ENCODE peak calls at places on chromosomes 16 and 17, in six cellular contexts. One of them, this sample, is unnamed.

GRCh38 chr17:17849863-17850373 is 13.1 kb upstream of the SREBF1 start:
- DNase-seq in tibial artery: peak; percentile 66
- DNase-seq in GM23338: peak; percentile 63
- DNase-seq in thoracic aorta: no peak
- DNase-seq in fibroblast of lung: peak; percentile 57
- DNase-seq in adrenal gland: no peak
- DNase-seq in this sample: peak; percentile 82

GRCh38 chr17:71118039-71118438 is 948.7 kb downstream of the KCNJ2 start:
- DNase-seq in tibial artery: no peak
- DNase-seq in fibroblast of lung: peak; percentile 18
- DNase-seq in thoracic aorta: no peak
- DNase-seq in GM23338: peak; percentile 62
- DNase-seq in adrenal gland: no peak
- DNase-seq in this sample: no peak

GRCh38 chr17:50580636-50581035 is 20.1 kb downstream of the CACNA1G start:
- DNase-seq in thoracic aorta: no peak
- DNase-seq in adrenal gland: no peak
- DNase-seq in GM23338: no peak
- DNase-seq in tibial artery: no peak
- DNase-seq in fibroblast of lung: no peak
- DNase-seq in this sample: no peak

GRCh38 chr16:27729516-27730304 is 179.8 kb downstream of the KATNIP start:
- DNase-seq in fibroblast of lung: peak; percentile 61
- DNase-seq in adrenal gland: no peak
- DNase-seq in GM23338: no peak
- DNase-seq in tibial artery: peak; percentile 44
- DNase-seq in thoracic aorta: no peak
- DNase-seq in this sample: no peak

GRCh38 chr17:72788950-72789585 is 303.4 kb downstream of the SLC39A11 start:
- DNase-seq in tibial artery: no peak
- DNase-seq in thoracic aorta: no peak
- DNase-seq in fibroblast of lung: peak; percentile 39
- DNase-seq in GM23338: peak; percentile 12
- DNase-seq in adrenal gland: no peak
- DNase-seq in this sample: no peak

GRCh38 chr16:66372898-66373155 is 6.3 kb downstream of the CDH5 start:
- DNase-seq in GM23338: no peak
- DNase-seq in thoracic aorta: no peak
- DNase-seq in adrenal gland: no peak
- DNase-seq in fibroblast of lung: no peak
- DNase-seq in tibial artery: no peak
- DNase-seq in this sample: no peak

GRCh38 chr16:85642762-85643281 is 29.7 kb downstream of the GSE1 start:
- DNase-seq in fibroblast of lung: no peak
- DNase-seq in GM23338: no peak
- DNase-seq in tibial artery: no peak
- DNase-seq in thoracic aorta: no peak
- DNase-seq in adrenal gland: no peak
- DNase-seq in this sample: no peak

GRCh38 chr17:1649844-1650409 is at the start of gene RILP:
- DNase-seq in thoracic aorta: no peak
- DNase-seq in tibial artery: peak; percentile 74
- DNase-seq in adrenal gland: peak; percentile 95
- DNase-seq in fibroblast of lung: peak; percentile 42
- DNase-seq in GM23338: peak; percentile 69
- DNase-seq in this sample: peak; percentile 90

GRCh38 chr16:1909661-1910231 is 8.5 kb downstream of the HS3ST6 start:
- DNase-seq in tibial artery: no peak
- DNase-seq in fibroblast of lung: no peak
- DNase-seq in thoracic aorta: no peak
- DNase-seq in GM23338: no peak
- DNase-seq in adrenal gland: no peak
- DNase-seq in this sample: no peak

GRCh38 chr17:78853926-78854394 is 13.3 kb upstream of the USP36 start:
- DNase-seq in tibial artery: no peak
- DNase-seq in adrenal gland: no peak
- DNase-seq in fibroblast of lung: no peak
- DNase-seq in GM23338: no peak
- DNase-seq in thoracic aorta: no peak
- DNase-seq in this sample: no peak

GRCh38 chr17:21291862-21292261 is 7.4 kb downstream of the MAP2K3 start:
- DNase-seq in GM23338: no peak
- DNase-seq in fibroblast of lung: no peak
- DNase-seq in tibial artery: no peak
- DNase-seq in thoracic aorta: no peak
- DNase-seq in adrenal gland: no peak
- DNase-seq in this sample: no peak

GRCh38 chr17:69012895-69013805 is 47.6 kb downstream of the ABCA9 start:
- DNase-seq in adrenal gland: no peak
- DNase-seq in GM23338: no peak
- DNase-seq in thoracic aorta: no peak
- DNase-seq in tibial artery: no peak
- DNase-seq in fibroblast of lung: peak; percentile 4
- DNase-seq in this sample: no peak

GRCh38 chr17:69047368-69048263 is 13.1 kb downstream of the ABCA9 start:
- DNase-seq in adrenal gland: peak; percentile 86
- DNase-seq in fibroblast of lung: peak; percentile 93
- DNase-seq in tibial artery: peak; percentile 62
- DNase-seq in GM23338: no peak
- DNase-seq in thoracic aorta: no peak
- DNase-seq in this sample: peak; percentile 92

GRCh38 chr17:77909236-77909635 is 49.3 kb upstream of the TNRC6C start:
- DNase-seq in adrenal gland: no peak
- DNase-seq in GM23338: no peak
- DNase-seq in fibroblast of lung: no peak
- DNase-seq in thoracic aorta: no peak
- DNase-seq in tibial artery: no peak
- DNase-seq in this sample: peak; percentile 69

GRCh38 chr16:1434644-1435592 is 4.0 kb downstream of the PERCC1 start:
- DNase-seq in adrenal gland: no peak
- DNase-seq in fibroblast of lung: no peak
- DNase-seq in GM23338: no peak
- DNase-seq in tibial artery: no peak
- DNase-seq in thoracic aorta: no peak
- DNase-seq in this sample: no peak

GRCh38 chr16:9860876-9861275 is 321.4 kb downstream of the GRIN2A start:
- DNase-seq in adrenal gland: no peak
- DNase-seq in tibial artery: no peak
- DNase-seq in fibroblast of lung: no peak
- DNase-seq in thoracic aorta: no peak
- DNase-seq in GM23338: no peak
- DNase-seq in this sample: no peak

GRCh38 chr17:50817142-50817751 is 18.1 kb upstream of the WFIKKN2 start:
- DNase-seq in fibroblast of lung: peak; percentile 23
- DNase-seq in adrenal gland: peak; percentile 52
- DNase-seq in thoracic aorta: no peak
- DNase-seq in GM23338: peak; percentile 71
- DNase-seq in tibial artery: no peak
- DNase-seq in this sample: peak; percentile 58

GRCh38 chr16:19517424-19518089 is 4.3 kb downstream of the GDE1 start:
- DNase-seq in tibial artery: no peak
- DNase-seq in thoracic aorta: no peak
- DNase-seq in adrenal gland: no peak
- DNase-seq in fibroblast of lung: peak; percentile 45
- DNase-seq in GM23338: no peak
- DNase-seq in this sample: no peak

GRCh38 chr17:82603981-82604448 is 44.2 kb downstream of the WDR45B start:
- DNase-seq in tibial artery: peak; percentile 73
- DNase-seq in GM23338: no peak
- DNase-seq in thoracic aorta: no peak
- DNase-seq in fibroblast of lung: peak; percentile 45
- DNase-seq in adrenal gland: peak; percentile 66
- DNase-seq in this sample: peak; percentile 73

GRCh38 chr17:7079581-7080444 is at the start of gene CLEC10A:
- DNase-seq in adrenal gland: no peak
- DNase-seq in tibial artery: peak; percentile 57
- DNase-seq in fibroblast of lung: no peak
- DNase-seq in GM23338: no peak
- DNase-seq in thoracic aorta: no peak
- DNase-seq in this sample: peak; percentile 47

GRCh38 chr17:60526726-60527125 is 684 bp upstream of the APPBP2 start:
- DNase-seq in fibroblast of lung: peak; percentile 44
- DNase-seq in adrenal gland: no peak
- DNase-seq in tibial artery: no peak
- DNase-seq in thoracic aorta: no peak
- DNase-seq in GM23338: peak; percentile 19
- DNase-seq in this sample: no peak

GRCh38 chr16:90012978-90013745 is 6.1 kb downstream of the DBNDD1 start:
- DNase-seq in fibroblast of lung: no peak
- DNase-seq in tibial artery: no peak
- DNase-seq in GM23338: no peak
- DNase-seq in adrenal gland: no peak
- DNase-seq in thoracic aorta: no peak
- DNase-seq in this sample: no peak

GRCh38 chr17:45425125-45425983 is 7.3 kb downstream of the ARHGAP27 start:
- DNase-seq in adrenal gland: no peak
- DNase-seq in tibial artery: no peak
- DNase-seq in GM23338: peak; percentile 93
- DNase-seq in thoracic aorta: no peak
- DNase-seq in fibroblast of lung: peak; percentile 62
- DNase-seq in this sample: peak; percentile 30

GRCh38 chr17:39099686-39100293 is 51.6 kb downstream of the PLXDC1 start:
- DNase-seq in thoracic aorta: no peak
- DNase-seq in GM23338: no peak
- DNase-seq in tibial artery: peak; percentile 35
- DNase-seq in fibroblast of lung: peak; percentile 86
- DNase-seq in adrenal gland: peak; percentile 37
- DNase-seq in this sample: peak; percentile 69
- H3K4me3 ChIP-seq in thoracic aorta: no peak overlapping the region
- H3K4me3 ChIP-seq in GM23338: no peak overlapping the region
- H3K4me3 ChIP-seq in tibial artery: no peak overlapping the region
- H3K4me3 ChIP-seq in fibroblast of lung: no peak overlapping the region
- H3K4me3 ChIP-seq in adrenal gland: no peak overlapping the region
- H3K4me3 ChIP-seq in this sample: no peak overlapping the region

GRCh38 chr16:81266680-81267095 is 28.2 kb downstream of the BCO1 start:
- DNase-seq in fibroblast of lung: no peak
- DNase-seq in adrenal gland: no peak
- DNase-seq in GM23338: no peak
- DNase-seq in tibial artery: no peak
- DNase-seq in thoracic aorta: no peak
- DNase-seq in this sample: no peak
- H3K27ac ChIP-seq in fibroblast of lung: no peak overlapping the region
- H3K27ac ChIP-seq in adrenal gland: no peak overlapping the region
- H3K27ac ChIP-seq in GM23338: no peak overlapping the region
- H3K27ac ChIP-seq in tibial artery: no peak overlapping the region
- H3K27ac ChIP-seq in thoracic aorta: no peak overlapping the region
- H3K27ac ChIP-seq in this sample: no peak overlapping the region

GRCh38 chr16:53040788-53041187 is 11.9 kb downstream of the CHD9NB start:
- DNase-seq in thoracic aorta: no peak
- DNase-seq in tibial artery: no peak
- DNase-seq in GM23338: no peak
- DNase-seq in fibroblast of lung: no peak
- DNase-seq in adrenal gland: no peak
- DNase-seq in this sample: no peak
- H3K4me1 ChIP-seq in thoracic aorta: peaks cover 15% of the 10 kb centered on the region
- H3K4me1 ChIP-seq in tibial artery: no peaks in the 10 kb centered on the region
- H3K4me1 ChIP-seq in GM23338: peaks cover 45% of the 10 kb centered on the region
- H3K4me1 ChIP-seq in fibroblast of lung: no peaks in the 10 kb centered on the region
- H3K4me1 ChIP-seq in adrenal gland: no peaks in the 10 kb centered on the region
- H3K4me1 ChIP-seq in this sample: peaks cover 8% of the 10 kb centered on the region

GRCh38 chr16:3554351-3554928 is 22.8 kb downstream of the NLRC3 start:
- DNase-seq in GM23338: peak; percentile 41
- DNase-seq in tibial artery: no peak
- DNase-seq in adrenal gland: no peak
- DNase-seq in fibroblast of lung: no peak
- DNase-seq in thoracic aorta: no peak
- DNase-seq in this sample: no peak
- H3K4me3 ChIP-seq in GM23338: peak overlapping the region; percentile 22
- H3K4me3 ChIP-seq in tibial artery: no peak overlapping the region
- H3K4me3 ChIP-seq in adrenal gland: no peak overlapping the region
- H3K4me3 ChIP-seq in fibroblast of lung: no peak overlapping the region
- H3K4me3 ChIP-seq in thoracic aorta: no peak overlapping the region
- H3K4me3 ChIP-seq in this sample: no peak overlapping the region

DNA sequence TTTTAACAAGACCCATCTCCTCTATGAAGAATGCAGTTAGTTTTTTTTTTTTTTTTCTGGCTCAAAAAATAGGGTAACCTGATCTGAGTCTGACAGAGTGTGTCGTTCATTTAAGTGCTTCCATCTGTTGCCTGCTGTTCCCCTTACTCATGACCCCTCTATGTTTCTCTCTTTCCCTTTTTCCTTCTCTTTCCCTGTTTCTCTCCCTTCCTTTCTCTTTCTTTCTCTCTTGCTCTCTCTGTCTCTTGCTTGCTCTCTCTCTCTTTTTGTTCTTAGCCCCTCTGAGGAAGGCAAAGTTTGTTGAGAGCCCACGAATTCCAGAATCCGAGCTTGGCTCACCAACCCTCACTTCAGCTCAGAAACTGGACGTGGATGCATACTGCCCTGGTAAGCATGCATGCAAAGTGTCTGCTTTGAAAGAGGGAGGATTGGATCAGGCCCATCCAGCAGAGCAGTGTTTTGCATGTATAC is 185.0 kb downstream of the TANC2 start:
- DNase-seq in adrenal gland: no peak
- DNase-seq in fibroblast of lung: peak; percentile 77
- DNase-seq in thoracic aorta: no peak
- DNase-seq in tibial artery: no peak
- DNase-seq in GM23338: peak; percentile 27
- DNase-seq in this sample: no peak
- H3K27ac ChIP-seq in adrenal gland: no peak overlapping the region
- H3K27ac ChIP-seq in fibroblast of lung: peak overlapping the region; percentile 84
- H3K27ac ChIP-seq in thoracic aorta: no peak overlapping the region
- H3K27ac ChIP-seq in tibial artery: no peak overlapping the region
- H3K27ac ChIP-seq in GM23338: no peak overlapping the region
- H3K27ac ChIP-seq in this sample: no peak overlapping the region

GRCh38 chr16:30948956-30949654 is at the start of gene ORAI3:
- DNase-seq in GM23338: peak; percentile 87
- DNase-seq in tibial artery: peak; percentile 81
- DNase-seq in thoracic aorta: no peak
- DNase-seq in fibroblast of lung: peak; percentile 63
- DNase-seq in adrenal gland: peak; percentile 87
- DNase-seq in this sample: peak; percentile 83
- H3K4me1 ChIP-seq in GM23338: peaks cover 7% of the 10 kb centered on the region
- H3K4me1 ChIP-seq in tibial artery: no peaks in the 10 kb centered on the region
- H3K4me1 ChIP-seq in thoracic aorta: peaks cover 25% of the 10 kb centered on the region
- H3K4me1 ChIP-seq in fibroblast of lung: peaks cover 24% of the 10 kb centered on the region
- H3K4me1 ChIP-seq in adrenal gland: peaks cover 27% of the 10 kb centered on the region
- H3K4me1 ChIP-seq in this sample: peaks cover 33% of the 10 kb centered on the region

This sample was measured in testis.